ENCODE peak calls at places on chromosomes 2 and 18, in six cellular contexts. K is HepG2, C is K562, O is GM12891, Z is H1, N is GM12878. M is an unnamed sample.
A peak's percentile ranks its signal among the peaks of the same experiment; 100 is the strongest.

GRCh38 chr2:43513216-43513615 is 82.6 kb downstream of the THADA start:
- DNase-seq in N (peak; percentile 15), C (no peak), O (no peak), K (no peak), Z (no peak), M (no peak)

GRCh38 chr2:33241581-33241980 is 234.9 kb upstream of the RASGRP3 start:
- DNase-seq in Z (no peak), O (no peak), N (no peak), C (no peak), K (no peak), M (no peak)

GRCh38 chr2:63081404-63081803 is 30.8 kb downstream of the OTX1 start:
- DNase-seq in N (no peak), K (no peak), O (no peak), C (no peak), Z (no peak), M (no peak)

GRCh38 chr2:127416486-127417001 is 1.7 kb upstream of the PROC start:
- DNase-seq in O (no peak), C (no peak), Z (no peak), N (no peak), K (no peak), M (no peak)

GRCh38 chr2:152620218-152620617 is 97.0 kb downstream of the PRPF40A start:
- DNase-seq in O (no peak), Z (no peak), C (no peak), N (no peak), K (no peak), M (no peak)

GRCh38 chr2:121454549-121455090 is 76.1 kb upstream of the RNU4ATAC start:
- DNase-seq in Z (no peak), N (no peak), O (no peak), K (no peak), C (no peak), M (no peak)

GRCh38 chr2:205086689-205087088 is 541.4 kb downstream of the PARD3B start:
- DNase-seq in C (no peak), Z (no peak), O (no peak), K (no peak), N (no peak), M (no peak)

GRCh38 chr2:186554450-186554849 is 35.4 kb upstream of the ITGAV start:
- DNase-seq in C (no peak), O (no peak), Z (no peak), K (no peak), N (no peak), M (no peak)

GRCh38 chr2:212539145-212539880 is 711 bp upstream of the ERBB4 start:
- DNase-seq in K (no peak), Z (peak; percentile 44), O (no peak), C (peak; percentile 7), N (no peak), M (no peak)

GRCh38 chr2:230814616-230815015 is 50.1 kb upstream of the ITM2C start:
- DNase-seq in Z (no peak), K (peak; percentile 25), C (no peak), N (no peak), O (no peak), M (no peak)

GRCh38 chr2:139033300-139033699 is 253.1 kb upstream of the NXPH2 start:
- DNase-seq in N (no peak), O (no peak), Z (no peak), K (no peak), C (no peak), M (no peak)

GRCh38 chr2:180747728-180748127 is 232.7 kb upstream of the UBE2E3 start:
- DNase-seq in Z (no peak), C (no peak), N (no peak), O (no peak), K (no peak), M (no peak)

GRCh38 chr2:96960271-96960955 is 26.0 kb downstream of the FAM178B start:
- DNase-seq in Z (peak; percentile 82), O (peak; percentile 79), N (no peak), K (peak; percentile 76), C (peak; percentile 89), M (peak; percentile 78)

GRCh38 chr2:45169339-45170190 is 160.3 kb upstream of the SIX2 start:
- DNase-seq in O (peak; percentile 32), Z (no peak), N (no peak), K (no peak), C (no peak), M (peak; percentile 31)

GRCh38 chr2:204982303-204982702 is 437.0 kb downstream of the PARD3B start:
- DNase-seq in C (peak; percentile 24), N (no peak), O (no peak), Z (no peak), K (no peak), M (no peak)

GRCh38 chr2:166632616-166633015 is 138.6 kb upstream of the SCN7A start:
- DNase-seq in K (no peak), Z (no peak), N (no peak), O (no peak), C (no peak), M (no peak)

GRCh38 chr2:240506406-240507059 is 51.3 kb downstream of the ANKMY1 start:
- DNase-seq in Z (no peak), C (no peak), N (no peak), K (no peak), O (no peak), M (no peak)

GRCh38 chr2:137050949-137051348 is 285.6 kb downstream of the THSD7B start:
- DNase-seq in Z (no peak), N (no peak), K (no peak), O (no peak), C (no peak), M (no peak)

GRCh38 chr2:71889991-71890684 is 257.5 kb downstream of the CYP26B1 start:
- DNase-seq in Z (no peak), K (no peak), N (no peak), C (no peak), O (no peak), M (no peak)

GRCh38 chr2:149041482-149041881 is 3.0 kb downstream of the LYPD6B start:
- DNase-seq in C (no peak), N (no peak), K (no peak), Z (no peak), O (no peak), M (no peak)

GRCh38 chr2:149040451-149040850 is 2.0 kb downstream of the LYPD6B start:
- DNase-seq in N (no peak), C (peak; percentile 74), O (no peak), K (peak; percentile 24), Z (peak; percentile 34), M (no peak)

GRCh38 chr2:149042881-149043280 is 4.4 kb downstream of the LYPD6B start:
- DNase-seq in K (no peak), Z (no peak), N (no peak), C (no peak), O (no peak), M (no peak)

GRCh38 chr2:149047118-149047517 is 8.6 kb downstream of the LYPD6B start:
- DNase-seq in O (no peak), C (no peak), Z (no peak), K (no peak), N (no peak), M (no peak)

GRCh38 chr2:149044500-149044899 is 6.0 kb downstream of the LYPD6B start:
- DNase-seq in K (no peak), O (no peak), N (no peak), C (no peak), Z (no peak), M (no peak)
- TF ChIP-seq POLR2A in K (no peak), O (no peak), N (no peak), C (no peak), Z (no peak), M (no peak)

GRCh38 chr2:27752551-27753237 is 18.8 kb upstream of the MRPL33 start:
- DNase-seq in C (peak; percentile 38), O (no peak), K (peak; percentile 87), N (no peak), Z (no peak), M (no peak)

GRCh38 chr2:27754831-27755230 is 16.7 kb upstream of the MRPL33 start:
- DNase-seq in O (no peak), K (no peak), Z (no peak), C (no peak), N (no peak), M (no peak)

GRCh38 chr2:27751377-27751776 is 20.1 kb upstream of the MRPL33 start:
- DNase-seq in Z (no peak), O (no peak), N (no peak), C (no peak), K (no peak), M (no peak)

GRCh38 chr2:27756091-27756490 is 15.4 kb upstream of the MRPL33 start:
- DNase-seq in Z (no peak), O (no peak), N (no peak), C (no peak), K (no peak), M (no peak)

DNA sequence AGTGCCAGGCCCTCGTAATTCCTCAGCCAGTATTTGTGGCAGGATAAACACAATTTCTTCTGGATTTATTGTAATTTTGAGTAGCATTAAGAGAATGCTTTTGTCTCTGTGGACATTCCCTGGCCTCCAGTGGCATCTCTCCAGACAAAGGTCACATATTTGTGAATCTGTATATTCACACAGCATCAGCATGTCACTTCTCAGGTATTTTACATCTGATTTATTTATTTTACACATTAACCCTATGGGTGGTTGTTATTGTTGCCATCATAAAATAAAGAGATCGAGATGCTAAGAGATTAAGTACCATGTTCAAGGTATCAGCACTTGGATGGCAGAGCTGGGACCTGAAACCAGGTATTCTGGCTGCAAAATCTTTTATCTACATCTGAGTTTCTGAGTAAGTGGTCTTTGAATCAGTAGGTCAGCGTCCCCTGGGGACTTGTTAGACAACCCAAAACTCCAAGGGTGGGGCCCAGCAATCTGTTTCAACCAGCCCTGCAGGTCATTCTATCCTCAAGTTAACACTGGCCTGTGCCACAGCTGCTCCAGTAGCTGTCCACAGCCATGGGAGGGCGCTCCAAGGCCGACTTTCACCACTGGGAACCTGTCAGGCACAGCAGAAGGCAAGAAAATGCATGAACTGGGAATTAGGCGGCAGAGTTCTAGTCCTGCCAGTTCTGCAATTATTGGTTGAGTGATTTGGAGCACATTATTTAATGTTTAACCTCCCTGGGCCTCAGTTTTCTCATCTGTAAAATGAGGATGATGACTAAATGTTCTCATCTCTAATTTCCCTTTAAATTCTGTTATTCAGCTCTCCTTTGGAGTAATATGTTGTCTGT is 17.6 kb upstream of the MRPL33 start:
- DNase-seq in N (no peak), Z (peak; percentile 72), C (peak; percentile 72), O (peak; percentile 45), K (peak; percentile 79), M (peak; percentile 34)
- TF ChIP-seq TAF1 in N (no peak), Z (no peak), C (no peak), O (no peak), K (no peak), M (no peak)

GRCh38 chr18:5294618-5295230 is 802 bp downstream of the ZBTB14 start:
- DNase-seq in Z (no peak), O (no peak), N (no peak), C (no peak), K (peak; percentile 27), M (no peak)
- TF ChIP-seq POLR2AphosphoS5 in Z (peak; percentile 31), O (peak; percentile 29), N (peak; percentile 63), C (no peak), K (no peak), M (peak; percentile 41)

GRCh38 chr2:157785866-157786662 is 90.1 kb downstream of the ACVR1 start:
- DNase-seq in O (no peak), Z (no peak), N (no peak), C (peak; percentile 30), K (no peak), M (no peak)

GRCh38 chr2:157784823-157785175 is 91.3 kb downstream of the ACVR1 start:
- DNase-seq in C (no peak), N (no peak), O (no peak), Z (no peak), K (no peak), M (no peak)

GRCh38 chr2:157785200-157785599 is 90.9 kb downstream of the ACVR1 start:
- DNase-seq in Z (no peak), N (no peak), K (no peak), C (no peak), O (no peak), M (no peak)

GRCh38 chr2:157783180-157783579 is 93.0 kb downstream of the ACVR1 start:
- DNase-seq in C (no peak), N (no peak), O (no peak), Z (no peak), K (no peak), M (no peak)

GRCh38 chr2:157784169-157784822 is 91.8 kb downstream of the ACVR1 start:
- DNase-seq in O (no peak), C (no peak), Z (no peak), N (no peak), K (no peak), M (no peak)
- TF ChIP-seq POLR2A in O (no peak), C (no peak), Z (no peak), N (no peak), K (no peak), M (no peak)

M was measured in GM12892.